ENCODE peak calls at places on chromosomes 12 and 14, in nine cellular contexts. One of them, this sample, is unnamed.

GRCh38 chr12:113112043-113112899 is 23.3 kb downstream of the RASAL1 start:
- DNase-seq in GM04504: no peak
- DNase-seq in stimulated activated CD4-positive, alpha-beta T cell treated with anti-CD3 and anti-CD28 coated beads, TNF-alpha, amount 100 ng/mL, for 4 hours: no peak
- DNase-seq in CD4-positive, alpha-beta T cell: no peak
- DNase-seq in PC-3: no peak
- DNase-seq in Calu3: no peak
- DNase-seq in activated naive CD8-positive, alpha-beta T cell treated with anti-CD3 and anti-CD28 coated beads, Interleukin-2, amount 50 U/mL, for 24 hours: no peak
- DNase-seq in effector CD8-positive, alpha-beta T cell: no peak
- DNase-seq in GM06990: no peak
- DNase-seq in this sample: no peak

GRCh38 chr12:132194056-132194455 is 49.8 kb downstream of the NOC4L start:
- DNase-seq in GM04504: no peak
- DNase-seq in stimulated activated CD4-positive, alpha-beta T cell treated with anti-CD3 and anti-CD28 coated beads, TNF-alpha, amount 100 ng/mL, for 4 hours: no peak
- DNase-seq in CD4-positive, alpha-beta T cell: no peak
- DNase-seq in PC-3: no peak
- DNase-seq in Calu3: no peak
- DNase-seq in activated naive CD8-positive, alpha-beta T cell treated with anti-CD3 and anti-CD28 coated beads, Interleukin-2, amount 50 U/mL, for 24 hours: peak
- DNase-seq in effector CD8-positive, alpha-beta T cell: no peak
- DNase-seq in GM06990: no peak
- DNase-seq in this sample: no peak

GRCh38 chr12:86331012-86331411 is 74.8 kb upstream of the MGAT4C start:
- DNase-seq in GM04504: no peak
- DNase-seq in stimulated activated CD4-positive, alpha-beta T cell treated with anti-CD3 and anti-CD28 coated beads, TNF-alpha, amount 100 ng/mL, for 4 hours: no peak
- DNase-seq in CD4-positive, alpha-beta T cell: no peak
- DNase-seq in PC-3: no peak
- DNase-seq in Calu3: no peak
- DNase-seq in activated naive CD8-positive, alpha-beta T cell treated with anti-CD3 and anti-CD28 coated beads, Interleukin-2, amount 50 U/mL, for 24 hours: no peak
- DNase-seq in effector CD8-positive, alpha-beta T cell: no peak
- DNase-seq in GM06990: no peak
- DNase-seq in this sample: no peak

GRCh38 chr14:104583424-104584114 is 4.0 kb downstream of the C14orf180 start:
- DNase-seq in GM04504: no peak
- DNase-seq in stimulated activated CD4-positive, alpha-beta T cell treated with anti-CD3 and anti-CD28 coated beads, TNF-alpha, amount 100 ng/mL, for 4 hours: no peak
- DNase-seq in CD4-positive, alpha-beta T cell: no peak
- DNase-seq in PC-3: no peak
- DNase-seq in Calu3: no peak
- DNase-seq in activated naive CD8-positive, alpha-beta T cell treated with anti-CD3 and anti-CD28 coated beads, Interleukin-2, amount 50 U/mL, for 24 hours: no peak
- DNase-seq in effector CD8-positive, alpha-beta T cell: no peak
- DNase-seq in GM06990: no peak
- DNase-seq in this sample: no peak

GRCh38 chr12:112942572-112942971 is 4.3 kb downstream of the OAS3 start:
- DNase-seq in GM04504: no peak
- DNase-seq in stimulated activated CD4-positive, alpha-beta T cell treated with anti-CD3 and anti-CD28 coated beads, TNF-alpha, amount 100 ng/mL, for 4 hours: no peak
- DNase-seq in CD4-positive, alpha-beta T cell: no peak
- DNase-seq in PC-3: no peak
- DNase-seq in Calu3: no peak
- DNase-seq in activated naive CD8-positive, alpha-beta T cell treated with anti-CD3 and anti-CD28 coated beads, Interleukin-2, amount 50 U/mL, for 24 hours: no peak
- DNase-seq in effector CD8-positive, alpha-beta T cell: no peak
- DNase-seq in GM06990: no peak
- DNase-seq in this sample: no peak

GRCh38 chr14:71372411-71372838 is 465.2 kb downstream of the PCNX1 start:
- DNase-seq in GM04504: peak
- DNase-seq in stimulated activated CD4-positive, alpha-beta T cell treated with anti-CD3 and anti-CD28 coated beads, TNF-alpha, amount 100 ng/mL, for 4 hours: no peak
- DNase-seq in CD4-positive, alpha-beta T cell: no peak
- DNase-seq in PC-3: peak
- DNase-seq in Calu3: no peak
- DNase-seq in activated naive CD8-positive, alpha-beta T cell treated with anti-CD3 and anti-CD28 coated beads, Interleukin-2, amount 50 U/mL, for 24 hours: no peak
- DNase-seq in effector CD8-positive, alpha-beta T cell: no peak
- DNase-seq in GM06990: no peak
- DNase-seq in this sample: peak

GRCh38 chr14:60344751-60345150 is 95.7 kb downstream of the PPM1A start:
- DNase-seq in GM04504: no peak
- DNase-seq in stimulated activated CD4-positive, alpha-beta T cell treated with anti-CD3 and anti-CD28 coated beads, TNF-alpha, amount 100 ng/mL, for 4 hours: no peak
- DNase-seq in CD4-positive, alpha-beta T cell: no peak
- DNase-seq in PC-3: no peak
- DNase-seq in Calu3: no peak
- DNase-seq in activated naive CD8-positive, alpha-beta T cell treated with anti-CD3 and anti-CD28 coated beads, Interleukin-2, amount 50 U/mL, for 24 hours: no peak
- DNase-seq in effector CD8-positive, alpha-beta T cell: no peak
- DNase-seq in GM06990: no peak
- DNase-seq in this sample: no peak

GRCh38 chr12:67649165-67650126 is 901 bp downstream of the DYRK2 start:
- DNase-seq in GM04504: no peak
- DNase-seq in stimulated activated CD4-positive, alpha-beta T cell treated with anti-CD3 and anti-CD28 coated beads, TNF-alpha, amount 100 ng/mL, for 4 hours: peak
- DNase-seq in CD4-positive, alpha-beta T cell: peak
- DNase-seq in PC-3: peak
- DNase-seq in Calu3: peak
- DNase-seq in activated naive CD8-positive, alpha-beta T cell treated with anti-CD3 and anti-CD28 coated beads, Interleukin-2, amount 50 U/mL, for 24 hours: peak
- DNase-seq in effector CD8-positive, alpha-beta T cell: no peak
- DNase-seq in GM06990: peak
- DNase-seq in this sample: no peak

GRCh38 chr12:26247873-26248272 is 52.5 kb downstream of the SSPN start:
- DNase-seq in GM04504: no peak
- DNase-seq in stimulated activated CD4-positive, alpha-beta T cell treated with anti-CD3 and anti-CD28 coated beads, TNF-alpha, amount 100 ng/mL, for 4 hours: no peak
- DNase-seq in CD4-positive, alpha-beta T cell: no peak
- DNase-seq in PC-3: no peak
- DNase-seq in Calu3: no peak
- DNase-seq in activated naive CD8-positive, alpha-beta T cell treated with anti-CD3 and anti-CD28 coated beads, Interleukin-2, amount 50 U/mL, for 24 hours: no peak
- DNase-seq in effector CD8-positive, alpha-beta T cell: no peak
- DNase-seq in GM06990: no peak
- DNase-seq in this sample: no peak

GRCh38 chr12:79658221-79658620 is 32.5 kb downstream of the PAWR start:
- DNase-seq in GM04504: no peak
- DNase-seq in stimulated activated CD4-positive, alpha-beta T cell treated with anti-CD3 and anti-CD28 coated beads, TNF-alpha, amount 100 ng/mL, for 4 hours: no peak
- DNase-seq in CD4-positive, alpha-beta T cell: no peak
- DNase-seq in PC-3: no peak
- DNase-seq in Calu3: no peak
- DNase-seq in activated naive CD8-positive, alpha-beta T cell treated with anti-CD3 and anti-CD28 coated beads, Interleukin-2, amount 50 U/mL, for 24 hours: no peak
- DNase-seq in effector CD8-positive, alpha-beta T cell: no peak
- DNase-seq in GM06990: no peak
- DNase-seq in this sample: no peak

GRCh38 chr12:51752490-51752889 is 96.0 kb downstream of the FIGNL2 start:
- DNase-seq in GM04504: peak
- DNase-seq in stimulated activated CD4-positive, alpha-beta T cell treated with anti-CD3 and anti-CD28 coated beads, TNF-alpha, amount 100 ng/mL, for 4 hours: no peak
- DNase-seq in CD4-positive, alpha-beta T cell: no peak
- DNase-seq in PC-3: peak
- DNase-seq in Calu3: peak
- DNase-seq in activated naive CD8-positive, alpha-beta T cell treated with anti-CD3 and anti-CD28 coated beads, Interleukin-2, amount 50 U/mL, for 24 hours: no peak
- DNase-seq in effector CD8-positive, alpha-beta T cell: no peak
- DNase-seq in GM06990: no peak
- DNase-seq in this sample: peak

GRCh38 chr12:38465020-38465419 is 148.4 kb downstream of the ALG10B start:
- DNase-seq in GM04504: no peak
- DNase-seq in stimulated activated CD4-positive, alpha-beta T cell treated with anti-CD3 and anti-CD28 coated beads, TNF-alpha, amount 100 ng/mL, for 4 hours: no peak
- DNase-seq in CD4-positive, alpha-beta T cell: no peak
- DNase-seq in PC-3: no peak
- DNase-seq in Calu3: no peak
- DNase-seq in activated naive CD8-positive, alpha-beta T cell treated with anti-CD3 and anti-CD28 coated beads, Interleukin-2, amount 50 U/mL, for 24 hours: no peak
- DNase-seq in effector CD8-positive, alpha-beta T cell: no peak
- DNase-seq in GM06990: no peak
- DNase-seq in this sample: no peak

GRCh38 chr12:10001141-10001778 is 2.3 kb upstream of the CLEC1B start:
- DNase-seq in GM04504: no peak
- DNase-seq in stimulated activated CD4-positive, alpha-beta T cell treated with anti-CD3 and anti-CD28 coated beads, TNF-alpha, amount 100 ng/mL, for 4 hours: no peak
- DNase-seq in CD4-positive, alpha-beta T cell: no peak
- DNase-seq in PC-3: no peak
- DNase-seq in Calu3: no peak
- DNase-seq in activated naive CD8-positive, alpha-beta T cell treated with anti-CD3 and anti-CD28 coated beads, Interleukin-2, amount 50 U/mL, for 24 hours: no peak
- DNase-seq in effector CD8-positive, alpha-beta T cell: no peak
- DNase-seq in GM06990: no peak
- DNase-seq in this sample: no peak

GRCh38 chr12:56948881-56949280 is 8.5 kb downstream of the RDH16 start:
- DNase-seq in GM04504: no peak
- DNase-seq in stimulated activated CD4-positive, alpha-beta T cell treated with anti-CD3 and anti-CD28 coated beads, TNF-alpha, amount 100 ng/mL, for 4 hours: no peak
- DNase-seq in CD4-positive, alpha-beta T cell: no peak
- DNase-seq in PC-3: no peak
- DNase-seq in Calu3: no peak
- DNase-seq in activated naive CD8-positive, alpha-beta T cell treated with anti-CD3 and anti-CD28 coated beads, Interleukin-2, amount 50 U/mL, for 24 hours: no peak
- DNase-seq in effector CD8-positive, alpha-beta T cell: no peak
- DNase-seq in GM06990: no peak
- DNase-seq in this sample: no peak

GRCh38 chr14:96225745-96226151 is 21.1 kb downstream of the BDKRB2 start:
- DNase-seq in GM04504: peak
- DNase-seq in stimulated activated CD4-positive, alpha-beta T cell treated with anti-CD3 and anti-CD28 coated beads, TNF-alpha, amount 100 ng/mL, for 4 hours: no peak
- DNase-seq in CD4-positive, alpha-beta T cell: no peak
- DNase-seq in PC-3: peak
- DNase-seq in Calu3: no peak
- DNase-seq in activated naive CD8-positive, alpha-beta T cell treated with anti-CD3 and anti-CD28 coated beads, Interleukin-2, amount 50 U/mL, for 24 hours: no peak
- DNase-seq in effector CD8-positive, alpha-beta T cell: no peak
- DNase-seq in GM06990: no peak
- DNase-seq in this sample: no peak

GRCh38 chr12:130076752-130077151 is 85.5 kb upstream of the FZD10 start:
- DNase-seq in GM04504: no peak
- DNase-seq in stimulated activated CD4-positive, alpha-beta T cell treated with anti-CD3 and anti-CD28 coated beads, TNF-alpha, amount 100 ng/mL, for 4 hours: no peak
- DNase-seq in CD4-positive, alpha-beta T cell: no peak
- DNase-seq in PC-3: no peak
- DNase-seq in Calu3: no peak
- DNase-seq in activated naive CD8-positive, alpha-beta T cell treated with anti-CD3 and anti-CD28 coated beads, Interleukin-2, amount 50 U/mL, for 24 hours: no peak
- DNase-seq in effector CD8-positive, alpha-beta T cell: no peak
- DNase-seq in GM06990: no peak
- DNase-seq in this sample: no peak

GRCh38 chr14:72519543-72519942 is 374.4 kb downstream of the DPF3 start:
- DNase-seq in GM04504: no peak
- DNase-seq in stimulated activated CD4-positive, alpha-beta T cell treated with anti-CD3 and anti-CD28 coated beads, TNF-alpha, amount 100 ng/mL, for 4 hours: no peak
- DNase-seq in CD4-positive, alpha-beta T cell: no peak
- DNase-seq in PC-3: no peak
- DNase-seq in Calu3: no peak
- DNase-seq in activated naive CD8-positive, alpha-beta T cell treated with anti-CD3 and anti-CD28 coated beads, Interleukin-2, amount 50 U/mL, for 24 hours: peak
- DNase-seq in effector CD8-positive, alpha-beta T cell: no peak
- DNase-seq in GM06990: peak
- DNase-seq in this sample: no peak

GRCh38 chr12:28563286-28563685 is 373.0 kb downstream of the CCDC91 start:
- DNase-seq in GM04504: no peak
- DNase-seq in stimulated activated CD4-positive, alpha-beta T cell treated with anti-CD3 and anti-CD28 coated beads, TNF-alpha, amount 100 ng/mL, for 4 hours: no peak
- DNase-seq in CD4-positive, alpha-beta T cell: no peak
- DNase-seq in PC-3: no peak
- DNase-seq in Calu3: no peak
- DNase-seq in activated naive CD8-positive, alpha-beta T cell treated with anti-CD3 and anti-CD28 coated beads, Interleukin-2, amount 50 U/mL, for 24 hours: no peak
- DNase-seq in effector CD8-positive, alpha-beta T cell: no peak
- DNase-seq in GM06990: no peak
- DNase-seq in this sample: no peak

GRCh38 chr14:63726499-63726898 is 1.4 kb downstream of the SGPP1 start:
- DNase-seq in GM04504: no peak
- DNase-seq in stimulated activated CD4-positive, alpha-beta T cell treated with anti-CD3 and anti-CD28 coated beads, TNF-alpha, amount 100 ng/mL, for 4 hours: no peak
- DNase-seq in CD4-positive, alpha-beta T cell: no peak
- DNase-seq in PC-3: peak
- DNase-seq in Calu3: no peak
- DNase-seq in activated naive CD8-positive, alpha-beta T cell treated with anti-CD3 and anti-CD28 coated beads, Interleukin-2, amount 50 U/mL, for 24 hours: no peak
- DNase-seq in effector CD8-positive, alpha-beta T cell: no peak
- DNase-seq in GM06990: no peak
- DNase-seq in this sample: no peak

GRCh38 chr14:102213984-102214658 is 74.4 kb downstream of the WDR20 start:
- DNase-seq in GM04504: no peak
- DNase-seq in stimulated activated CD4-positive, alpha-beta T cell treated with anti-CD3 and anti-CD28 coated beads, TNF-alpha, amount 100 ng/mL, for 4 hours: no peak
- DNase-seq in CD4-positive, alpha-beta T cell: no peak
- DNase-seq in PC-3: peak
- DNase-seq in Calu3: no peak
- DNase-seq in activated naive CD8-positive, alpha-beta T cell treated with anti-CD3 and anti-CD28 coated beads, Interleukin-2, amount 50 U/mL, for 24 hours: no peak
- DNase-seq in effector CD8-positive, alpha-beta T cell: no peak
- DNase-seq in GM06990: no peak
- DNase-seq in this sample: no peak

GRCh38 chr14:65255583-65256443 is 153.5 kb upstream of the MAX start:
- DNase-seq in GM04504: no peak
- DNase-seq in stimulated activated CD4-positive, alpha-beta T cell treated with anti-CD3 and anti-CD28 coated beads, TNF-alpha, amount 100 ng/mL, for 4 hours: no peak
- DNase-seq in CD4-positive, alpha-beta T cell: no peak
- DNase-seq in PC-3: peak
- DNase-seq in Calu3: peak
- DNase-seq in activated naive CD8-positive, alpha-beta T cell treated with anti-CD3 and anti-CD28 coated beads, Interleukin-2, amount 50 U/mL, for 24 hours: no peak
- DNase-seq in effector CD8-positive, alpha-beta T cell: no peak
- DNase-seq in GM06990: no peak
- DNase-seq in this sample: no peak